ENCODE peak calls at places on chromosomes 7 and 10, in nine cellular contexts. V is NCI-H1105 treated with DMSO at 0.1 percent for 48 hours; I is ELR; J is epithelial cell of esophagus; K is activated CD4-positive, alpha-beta T cell treated with anti-CD3 and anti-CD28 coated beads, Interleukin-2, amount 50 U/mL, for 1 hour; C is fibroblast of lung; H is stimulated activated CD8-positive, alpha-beta memory T cell treated with anti-CD3 and anti-CD28 coated beads, Interleukin-12 subunit alpha, Interleukin-12 subunit beta, amount 100 ng/mL, for 4 hours; X is Right ventricle myocardium superior; Y is nucleus accumbens. N is an unnamed sample.

GRCh38 chr7:66125052-66125694 is 10.5 kb downstream of the CRCP start:
- DNase-seq in H (no peak), C (no peak), V (no peak), Y (no peak), J (no peak), I (no peak), X (no peak), K (no peak), N (no peak)

GRCh38 chr10:32256613-32257437 is 90.1 kb downstream of the EPC1 start:
- DNase-seq in C (peak; percentile 65), H (peak; percentile 35), I (peak; percentile 56), V (peak; percentile 6), Y (peak; percentile 6), X (peak; percentile 74), J (peak; percentile 63), K (peak; percentile 67), N (peak; percentile 60)

GRCh38 chr10:3173173-3173878 is 744 bp upstream of the PITRM1 start:
- DNase-seq in K (peak; percentile 84), J (peak; percentile 98), X (no peak), H (no peak), V (peak; percentile 83), I (no peak), Y (no peak), C (no peak), N (peak; percentile 74)

GRCh38 chr10:19730071-19730470 is 86.2 kb upstream of the PLXDC2 start:
- DNase-seq in H (no peak), V (no peak), C (peak; percentile 83), J (no peak), K (no peak), Y (no peak), I (peak; percentile 1), X (no peak), N (no peak)

GRCh38 chr7:66255533-66256100 is 50.5 kb downstream of the TPST1 start:
- DNase-seq in X (no peak), V (no peak), J (peak; percentile 67), H (no peak), I (peak; percentile 73), C (peak; percentile 50), K (no peak), Y (no peak), N (no peak)

GRCh38 chr7:101558742-101559325 is 70.3 kb downstream of the MYL10 start:
- DNase-seq in H (no peak), Y (no peak), K (no peak), C (no peak), J (no peak), I (no peak), V (no peak), X (no peak), N (no peak)

GRCh38 chr10:110547139-110547761 is 20.2 kb upstream of the SMC3 start:
- DNase-seq in X (no peak), I (peak; percentile 86), H (no peak), V (peak; percentile 56), J (peak; percentile 61), K (no peak), Y (no peak), C (peak; percentile 82), N (no peak)

GRCh38 chr7:18788026-18788425 is 292.5 kb downstream of the HDAC9 start:
- DNase-seq in J (no peak), H (no peak), I (no peak), K (no peak), Y (no peak), C (no peak), V (peak; percentile 51), X (no peak), N (no peak)

GRCh38 chr7:50653116-50653854 is 88.1 kb upstream of the DDC start:
- DNase-seq in H (no peak), Y (no peak), J (peak; percentile 63), V (no peak), K (no peak), X (peak; percentile 80), I (no peak), C (peak; percentile 80), N (no peak)